ENCODE peak calls at places on chromosomes 6 and 20, in ten cellular contexts. U is fibroblast of the aortic adventitia; L is CD8-positive, alpha-beta T cell; M is fibroblast of lung; P is transverse colon; C is SK-N-SH; G is kidney epithelial cell; A is psoas muscle; T is heart left ventricle; I is pancreas. Y is an unnamed sample.

GRCh38 chr6:98037571-98037970 is 754.6 kb upstream of the MMS22L start:
- DNase-seq in U (no peak), L (no peak), M (no peak), P (no peak), C (no peak), G (no peak), A (no peak), T (no peak), I (no peak), Y (no peak)

GRCh38 chr6:40397287-40398033 is 189.7 kb downstream of the LRFN2 start:
- DNase-seq in U (no peak), L (no peak), M (no peak), P (no peak), C (no peak), G (no peak), A (no peak), T (no peak), I (no peak), Y (no peak)

GRCh38 chr20:63947638-63948456 is 8.4 kb downstream of the UCKL1 start:
- DNase-seq in U (no peak), L (peak), M (no peak), P (no peak), C (no peak), G (no peak), A (no peak), T (no peak), I (no peak), Y (no peak)

GRCh38 chr6:11806561-11807317 is 28.1 kb upstream of the ADTRP start:
- DNase-seq in U (no peak), L (no peak), M (no peak), P (no peak), C (no peak), G (no peak), A (no peak), T (no peak), I (no peak), Y (no peak)

GRCh38 chr6:786946-787763 is 94.2 kb upstream of the EXOC2 start:
- DNase-seq in U (no peak), L (no peak), M (no peak), P (no peak), C (peak), G (no peak), A (no peak), T (no peak), I (no peak), Y (peak)

GRCh38 chr6:84260186-84260585 is 32.7 kb upstream of the CEP162 start:
- DNase-seq in U (no peak), L (no peak), M (no peak), P (no peak), C (no peak), G (no peak), A (no peak), T (no peak), I (no peak), Y (no peak)

GRCh38 chr20:48360338-48360698 is 467.5 kb downstream of the PREX1 start:
- DNase-seq in U (no peak), L (no peak), M (no peak), P (peak), C (no peak), G (no peak), A (no peak), T (no peak), I (no peak), Y (peak)

GRCh38 chr20:21074605-21075336 is 31.4 kb downstream of the LINC00237 start:
- DNase-seq in U (no peak), L (no peak), M (no peak), P (no peak), C (no peak), G (peak), A (no peak), T (no peak), I (no peak), Y (no peak)

GRCh38 chr20:51661609-51662178 is 106.5 kb downstream of the ATP9A start:
- DNase-seq in U (peak), L (peak), M (peak), P (no peak), C (no peak), G (peak), A (no peak), T (no peak), I (no peak), Y (no peak)

GRCh38 chr20:62578294-62578897 is 63.9 kb upstream of the SLCO4A1 start:
- DNase-seq in U (no peak), L (no peak), M (no peak), P (no peak), C (peak), G (no peak), A (no peak), T (no peak), I (no peak), Y (no peak)

GRCh38 chr6:128519132-128519930 is 1.1 kb downstream of the PTPRK start:
- DNase-seq in U (peak), L (peak), M (peak), P (peak), C (peak), G (no peak), A (peak), T (peak), I (peak), Y (peak)

GRCh38 chr6:11851405-11851804 is 72.8 kb upstream of the ADTRP start:
- DNase-seq in U (peak), L (no peak), M (no peak), P (no peak), C (no peak), G (peak), A (no peak), T (no peak), I (no peak), Y (no peak)

GRCh38 chr20:50328161-50328979 is 137.7 kb downstream of the CEBPB start:
- DNase-seq in U (no peak), L (no peak), M (no peak), P (no peak), C (no peak), G (no peak), A (no peak), T (no peak), I (no peak), Y (no peak)

GRCh38 chr20:52269926-52270325 is 78.3 kb upstream of the ZFP64 start:
- DNase-seq in U (no peak), L (no peak), M (no peak), P (no peak), C (no peak), G (no peak), A (no peak), T (no peak), I (no peak), Y (no peak)

GRCh38 chr6:39088331-39088730 is 26.7 kb downstream of the SAYSD1 start:
- DNase-seq in U (peak), L (no peak), M (peak), P (no peak), C (no peak), G (no peak), A (no peak), T (peak), I (no peak), Y (peak)

GRCh38 chr6:168374051-168374502 is 54.5 kb upstream of the DACT2 start:
- DNase-seq in U (no peak), L (no peak), M (no peak), P (no peak), C (no peak), G (no peak), A (no peak), T (no peak), I (peak), Y (no peak)

GRCh38 chr6:42182101-42182500 is 8.9 kb downstream of the GUCA1A start:
- DNase-seq in U (no peak), L (no peak), M (no peak), P (no peak), C (no peak), G (no peak), A (no peak), T (no peak), I (no peak), Y (no peak)

GRCh38 chr6:38495922-38496635 is 143.7 kb downstream of the BTBD9 start:
- DNase-seq in U (no peak), L (no peak), M (no peak), P (no peak), C (no peak), G (no peak), A (no peak), T (no peak), I (no peak), Y (peak)

GRCh38 chr6:169165561-169166300 is 87.9 kb downstream of the THBS2 start:
- DNase-seq in U (peak), L (no peak), M (peak), P (no peak), C (peak), G (no peak), A (no peak), T (no peak), I (no peak), Y (no peak)

GRCh38 chr20:31663524-31663837 is 25.8 kb downstream of the COX4I2 start:
- DNase-seq in U (no peak), L (no peak), M (no peak), P (no peak), C (no peak), G (no peak), A (no peak), T (no peak), I (no peak), Y (no peak)

GRCh38 chr6:27239258-27239657 is 8.2 kb upstream of the PRSS16 start:
- DNase-seq in U (no peak), L (no peak), M (no peak), P (no peak), C (no peak), G (no peak), A (no peak), T (no peak), I (no peak), Y (no peak)

GRCh38 chr6:26170951-26171841 is 84.0 kb downstream of the HFE start:
- DNase-seq in U (no peak), L (no peak), M (peak), P (no peak), C (no peak), G (no peak), A (no peak), T (no peak), I (no peak), Y (no peak)

GRCh38 chr20:37311710-37312355 is 22.4 kb downstream of the MANBAL start:
- DNase-seq in U (no peak), L (no peak), M (no peak), P (no peak), C (no peak), G (no peak), A (no peak), T (no peak), I (no peak), Y (no peak)

DNA sequence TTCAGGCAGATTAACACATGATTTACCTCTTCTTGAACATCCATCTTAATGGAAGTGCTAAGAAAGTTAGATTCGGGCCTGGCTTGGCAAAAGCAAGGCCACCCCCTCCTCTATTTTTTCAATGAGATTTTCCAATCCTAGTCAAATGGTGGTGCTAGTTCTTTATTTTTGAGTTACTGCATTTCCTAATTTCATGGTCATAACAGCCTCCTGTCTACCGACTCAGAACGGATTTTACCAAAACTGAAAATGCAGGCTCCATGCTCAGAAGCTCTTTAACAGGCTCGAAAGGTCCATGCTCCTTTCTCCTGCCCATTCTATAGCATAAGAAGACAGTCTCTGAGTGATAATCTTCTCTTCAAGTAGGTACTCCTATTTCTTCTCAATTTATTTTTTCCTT is 117.2 kb upstream of the ESR1 start:
- DNase-seq in U (peak), L (no peak), M (no peak), P (no peak), C (no peak), G (no peak), A (no peak), T (no peak), I (no peak), Y (peak)
- H3K4me3 ChIP-seq in U (peak), L (peak), M (peak), P (no peak), C (no peak), G (no peak), A (peak), T (peak), I (no peak), Y (peak)

GRCh38 chr20:14264869-14265268 is 72.5 kb downstream of the FLRT3 start:
- DNase-seq in U (peak), L (no peak), M (peak), P (no peak), C (peak), G (no peak), A (no peak), T (no peak), I (no peak), Y (peak)
- TF ChIP-seq CTCF in U (peak), L (no peak), M (peak), P (peak), C (peak), G (peak), A (peak), T (no peak), I (no peak), Y (peak)

GRCh38 chr6:5936611-5937010 is 70.1 kb downstream of the NRN1 start:
- DNase-seq in U (no peak), L (no peak), M (no peak), P (no peak), C (no peak), G (no peak), A (no peak), T (no peak), I (no peak), Y (no peak)
- H3K4me3 ChIP-seq in U (no peak), L (no peak), M (no peak), P (no peak), C (no peak), G (no peak), A (no peak), T (no peak), I (no peak), Y (no peak)

GRCh38 chr20:53500651-53501050 is 93.0 kb downstream of the ZNF217 start:
- DNase-seq in U (no peak), L (no peak), M (no peak), P (no peak), C (no peak), G (no peak), A (no peak), T (no peak), I (no peak), Y (no peak)
- TF ChIP-seq CTCF in U (no peak), L (no peak), M (no peak), P (no peak), C (no peak), G (no peak), A (no peak), T (no peak), I (no peak), Y (no peak)

DNA sequence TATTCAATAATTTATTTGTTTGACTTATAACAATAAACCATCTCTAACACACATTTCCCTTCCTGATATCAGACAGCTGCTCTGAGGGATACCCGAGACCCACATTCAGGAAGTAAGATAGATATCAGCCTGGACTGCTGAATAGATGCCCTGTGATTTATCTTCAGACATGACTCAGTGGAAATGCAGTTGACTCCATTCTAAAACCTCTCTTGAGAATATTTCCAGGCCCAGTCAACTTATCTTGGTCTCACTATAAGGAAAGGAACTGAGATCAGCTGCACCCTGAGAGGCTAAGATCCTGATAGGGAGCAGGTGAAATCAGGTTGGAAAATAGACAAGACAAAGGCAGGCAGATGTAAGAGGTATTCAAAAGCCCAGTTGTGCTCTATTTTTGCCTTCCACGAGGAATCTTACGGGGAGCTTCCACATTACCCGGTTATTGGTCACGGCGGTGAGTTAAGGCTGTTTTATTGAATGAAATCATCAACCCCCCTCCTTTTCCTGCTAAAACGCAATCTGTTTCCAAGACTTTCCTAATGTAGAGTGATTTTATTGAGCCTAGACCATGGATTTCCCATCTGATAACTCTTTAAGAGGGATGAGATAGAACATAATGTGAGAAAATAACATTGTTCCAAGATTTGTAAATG is 25.5 kb downstream of the C6orf15 start:
- DNase-seq in U (peak), L (no peak), M (peak), P (no peak), C (no peak), G (peak), A (no peak), T (no peak), I (no peak), Y (no peak)
- H3K4me3 ChIP-seq in U (peak), L (no peak), M (no peak), P (no peak), C (no peak), G (no peak), A (no peak), T (no peak), I (no peak), Y (no peak)

Y was measured in MM.1S.